ENCODE peak calls at places on chromosome 3, in eight cellular contexts. G is activated naive CD4-positive, alpha-beta T cell treated with anti-CD3 and anti-CD28 coated beads, Interleukin-2, amount 10 ng/mL, durations not matched to agents 7 days and 5 days; V is pancreas; R is T follicular helper cell; M is kidney tubule cell; N is LoVo; Y is germinal center; O is prostate gland. A is an unnamed sample.

GRCh38 chr3:113231827-113232253 is 20.5 kb downstream of the BOC start:
- DNase-seq in M (peak), R (no peak), G (no peak), O (no peak), N (peak), V (peak), Y (no peak), A (peak)

GRCh38 chr3:120506828-120507774 is 56.3 kb upstream of the FSTL1 start:
- DNase-seq in N (peak), G (no peak), O (peak), V (no peak), M (peak), R (no peak), Y (peak), A (peak)

GRCh38 chr3:62875103-62876002 is at the start of gene CADPS:
- DNase-seq in R (no peak), G (no peak), V (peak), M (no peak), Y (peak), O (no peak), N (no peak), A (no peak)

GRCh38 chr3:161156936-161157335 is 51.8 kb upstream of the B3GALNT1 start:
- DNase-seq in Y (no peak), M (no peak), N (no peak), G (no peak), R (no peak), V (no peak), O (no peak), A (no peak)

GRCh38 chr3:5095879-5096278 is 26.2 kb upstream of the ARL8B start:
- DNase-seq in M (no peak), Y (peak), G (no peak), N (no peak), R (no peak), V (no peak), O (no peak), A (no peak)

GRCh38 chr3:186583820-186584219 is 13.3 kb downstream of the DNAJB11 start:
- DNase-seq in R (no peak), N (no peak), O (no peak), G (no peak), M (no peak), V (no peak), Y (no peak), A (no peak)

GRCh38 chr3:3664916-3665315 is 134.3 kb upstream of the LRRN1 start:
- DNase-seq in V (no peak), R (no peak), N (no peak), M (peak), G (no peak), O (no peak), Y (no peak), A (no peak)

GRCh38 chr3:112293368-112294321 is at the start of gene SLC9C1:
- DNase-seq in V (peak), R (peak), Y (peak), O (peak), M (peak), G (peak), N (peak), A (peak)

GRCh38 chr3:133970916-133971315 is 58.8 kb downstream of the SLCO2A1 start:
- DNase-seq in N (no peak), G (no peak), M (peak), O (no peak), Y (no peak), R (no peak), V (no peak), A (no peak)

GRCh38 chr3:127749787-127750225 is 72.5 kb downstream of the MGLL start:
- DNase-seq in N (no peak), M (peak), R (no peak), G (no peak), V (no peak), Y (no peak), O (no peak), A (no peak)

GRCh38 chr3:14352002-14352627 is 50.3 kb upstream of the SLC6A6 start:
- DNase-seq in V (no peak), M (no peak), G (peak), Y (peak), R (no peak), O (no peak), N (no peak), A (no peak)

GRCh38 chr3:182668541-182668940 is 124.8 kb upstream of the ATP11B start:
- DNase-seq in M (no peak), O (no peak), G (no peak), V (no peak), N (no peak), R (no peak), Y (no peak), A (no peak)

GRCh38 chr3:194705227-194705626 is 19.5 kb downstream of the FAM43A start:
- DNase-seq in Y (no peak), O (no peak), M (no peak), G (no peak), V (no peak), R (no peak), N (no peak), A (no peak)

GRCh38 chr3:78941587-78941986 is 826.2 kb downstream of the ROBO1 start:
- DNase-seq in N (no peak), G (no peak), M (peak), R (no peak), O (no peak), V (no peak), Y (no peak), A (no peak)

GRCh38 chr3:119529883-119530282 is 29.5 kb downstream of the CD80 start:
- DNase-seq in O (no peak), M (peak), V (no peak), R (no peak), G (no peak), Y (no peak), N (no peak), A (no peak)

GRCh38 chr3:172869356-172869755 is 118.8 kb downstream of the ECT2 start:
- DNase-seq in V (no peak), N (peak), Y (no peak), M (no peak), G (no peak), O (peak), R (no peak), A (no peak)

GRCh38 chr3:177525987-177526712 is 328.9 kb upstream of the TBL1XR1 start:
- DNase-seq in V (no peak), M (peak), O (peak), Y (no peak), G (no peak), N (peak), R (no peak), A (no peak)

GRCh38 chr3:27022096-27022761 is 347.0 kb downstream of the NEK10 start:
- DNase-seq in M (no peak), R (no peak), V (no peak), N (no peak), G (no peak), Y (no peak), O (no peak), A (no peak)

GRCh38 chr3:182989566-182989965 is 9.2 kb upstream of the DCUN1D1 start:
- DNase-seq in M (peak), G (no peak), O (no peak), N (no peak), R (no peak), Y (no peak), V (no peak), A (no peak)

GRCh38 chr3:57004154-57004730 is 56.2 kb upstream of the SPATA12 start:
- DNase-seq in Y (no peak), N (no peak), M (no peak), O (peak), V (no peak), G (no peak), R (no peak), A (no peak)